ENCODE peak calls at places on chromosome 18, in four cellular contexts. K, E, H and A are unnamed samples.

GRCh38 chr18:31977270-31977872 is 34.4 kb upstream of the TRAPPC8 start:
- DNase-seq in K (no peak), E (peak; percentile 48), H (no peak), A (peak; percentile 55)

GRCh38 chr18:56873441-56874140 is 222.4 kb downstream of the WDR7 start:
- DNase-seq in K (no peak), E (peak; percentile 17), H (no peak), A (no peak)

GRCh38 chr18:36809590-36810381 is 19.0 kb downstream of the TPGS2 start:
- DNase-seq in K (no peak), E (peak; percentile 63), H (no peak), A (peak; percentile 83)

GRCh38 chr18:3623769-3624545 is 174.0 kb downstream of the TGIF1 start:
- DNase-seq in K (peak; percentile 79), E (no peak), H (peak; percentile 91), A (peak; percentile 86)

GRCh38 chr18:58239879-58240278 is 195.9 kb downstream of the NEDD4L start:
- DNase-seq in K (no peak), E (no peak), H (no peak), A (no peak)

GRCh38 chr18:35045121-35045520 is 3.9 kb downstream of the MAPRE2 start:
- DNase-seq in K (no peak), E (no peak), H (no peak), A (no peak)

GRCh38 chr18:46474487-46475366 is 182.3 kb downstream of the LOXHD1 start:
- DNase-seq in K (no peak), E (no peak), H (no peak), A (no peak)

GRCh38 chr18:46716336-46716735 is 40.5 kb downstream of the ST8SIA5 start:
- DNase-seq in K (no peak), E (no peak), H (no peak), A (no peak)

GRCh38 chr18:31723998-31724711 is 36.5 kb downstream of the SLC25A52 start:
- DNase-seq in K (peak; percentile 61), E (no peak), H (peak; percentile 77), A (peak; percentile 4)

GRCh38 chr18:26549486-26550435 is 1.4 kb upstream of the KCTD1 start:
- DNase-seq in K (peak; percentile 85), E (peak; percentile 34), H (peak; percentile 91), A (peak; percentile 62)